ENCODE peak calls at places on chromosome 20, in nine cellular contexts. H, P, E, I, J, V, U, A and L are unnamed samples.

GRCh38 chr20:11777861-11778570 is 139.7 kb upstream of the BTBD3 start:
- DNase-seq in H (no peak), P (no peak), E (no peak), I (no peak), J (no peak), V (no peak), U (no peak), A (no peak), L (no peak)

GRCh38 chr20:45305262-45305661 is 1.4 kb upstream of the RBPJL start:
- DNase-seq in H (no peak), P (no peak), E (no peak), I (no peak), J (no peak), V (no peak), U (no peak), A (no peak), L (no peak)

GRCh38 chr20:24981282-24981681 is 11.3 kb downstream of the APMAP start:
- DNase-seq in H (no peak), P (no peak), E (no peak), I (no peak), J (no peak), V (no peak), U (no peak), A (no peak), L (no peak)

GRCh38 chr20:33925867-33926266 is 67.8 kb upstream of the RALY start:
- DNase-seq in H (no peak), P (no peak), E (no peak), I (no peak), J (no peak), V (no peak), U (no peak), A (no peak), L (no peak)

GRCh38 chr20:38617011-38617829 is 15.6 kb downstream of the ARHGAP40 start:
- DNase-seq in H (no peak), P (peak), E (peak), I (no peak), J (no peak), V (no peak), U (no peak), A (no peak), L (no peak)

GRCh38 chr20:20096421-20096820 is 44.1 kb downstream of the CFAP61 start:
- DNase-seq in H (no peak), P (no peak), E (no peak), I (no peak), J (no peak), V (no peak), U (no peak), A (no peak), L (peak)

GRCh38 chr20:60262967-60263603 is 304.9 kb downstream of the CDH26 start:
- DNase-seq in H (no peak), P (no peak), E (peak), I (peak), J (peak), V (peak), U (no peak), A (peak), L (no peak)

GRCh38 chr20:36642136-36642535 is 3.9 kb downstream of the SLA2 start:
- DNase-seq in H (no peak), P (no peak), E (no peak), I (no peak), J (no peak), V (no peak), U (no peak), A (no peak), L (no peak)

GRCh38 chr20:35901678-35902544 is 52.4 kb downstream of the SCAND1 start:
- DNase-seq in H (no peak), P (peak), E (peak), I (no peak), J (no peak), V (no peak), U (no peak), A (no peak), L (no peak)

GRCh38 chr20:3080939-3081388 is 3.6 kb downstream of the AVP start:
- DNase-seq in H (no peak), P (peak), E (no peak), I (no peak), J (no peak), V (no peak), U (no peak), A (no peak), L (no peak)

GRCh38 chr20:36924167-36925045 is 27.1 kb downstream of the SAMHD1 start:
- DNase-seq in H (no peak), P (no peak), E (no peak), I (no peak), J (no peak), V (no peak), U (no peak), A (no peak), L (no peak)

GRCh38 chr20:52469143-52469542 is 277.6 kb upstream of the ZFP64 start:
- DNase-seq in H (no peak), P (no peak), E (no peak), I (no peak), J (no peak), V (no peak), U (no peak), A (no peak), L (no peak)

GRCh38 chr20:3727333-3728035 is 5.0 kb upstream of the HSPA12B start:
- DNase-seq in H (no peak), P (no peak), E (peak), I (no peak), J (no peak), V (no peak), U (no peak), A (no peak), L (no peak)

GRCh38 chr20:60295214-60295613 is 337.0 kb downstream of the CDH26 start:
- DNase-seq in H (no peak), P (no peak), E (peak), I (no peak), J (no peak), V (no peak), U (no peak), A (no peak), L (no peak)

GRCh38 chr20:2006452-2007381 is 12.9 kb upstream of the PDYN start:
- DNase-seq in H (no peak), P (peak), E (no peak), I (no peak), J (peak), V (peak), U (peak), A (peak), L (no peak)

GRCh38 chr20:41366546-41367392 is at the start of gene EMILIN3:
- DNase-seq in H (no peak), P (no peak), E (no peak), I (no peak), J (no peak), V (no peak), U (no peak), A (peak), L (no peak)

GRCh38 chr20:51752343-51752951 is 15.7 kb downstream of the ATP9A start:
- DNase-seq in H (no peak), P (peak), E (peak), I (no peak), J (no peak), V (no peak), U (no peak), A (no peak), L (no peak)

GRCh38 chr20:25247100-25247665 is 702 bp upstream of the PYGB start:
- DNase-seq in H (peak), P (peak), E (peak), I (peak), J (peak), V (peak), U (no peak), A (peak), L (peak)

GRCh38 chr20:29689411-29690225 is 1567.8 kb upstream of the DEFB115 start:
- DNase-seq in H (no peak), P (no peak), E (no peak), I (no peak), J (no peak), V (no peak), U (no peak), A (no peak), L (no peak)

GRCh38 chr20:23005761-23006160 is 29.4 kb upstream of the SSTR4 start:
- DNase-seq in H (no peak), P (no peak), E (no peak), I (no peak), J (peak), V (no peak), U (no peak), A (no peak), L (no peak)

GRCh38 chr20:32762754-32763201 is 593 bp downstream of the DNMT3B start:
- DNase-seq in H (no peak), P (no peak), E (no peak), I (no peak), J (no peak), V (peak), U (no peak), A (peak), L (no peak)

GRCh38 chr20:62428396-62429160 is 1.2 kb upstream of the RBBP8NL start:
- DNase-seq in H (no peak), P (no peak), E (no peak), I (no peak), J (no peak), V (no peak), U (no peak), A (no peak), L (no peak)

GRCh38 chr20:43925786-43926185 is 11.1 kb downstream of the TOX2 start:
- DNase-seq in H (no peak), P (no peak), E (peak), I (no peak), J (no peak), V (peak), U (peak), A (no peak), L (no peak)

GRCh38 chr20:64109390-64109747 is 2.0 kb upstream of the NPBWR2 start:
- DNase-seq in H (no peak), P (no peak), E (no peak), I (no peak), J (no peak), V (no peak), U (peak), A (no peak), L (no peak)

GRCh38 chr20:11001767-11002540 is 328.2 kb upstream of the JAG1 start:
- DNase-seq in H (no peak), P (peak), E (peak), I (no peak), J (no peak), V (no peak), U (no peak), A (no peak), L (no peak)

GRCh38 chr20:49482173-49482572 is 295 bp downstream of the KCNB1 start:
- DNase-seq in H (no peak), P (no peak), E (no peak), I (no peak), J (no peak), V (no peak), U (no peak), A (peak), L (no peak)

GRCh38 chr20:11041396-11041795 is 367.6 kb upstream of the JAG1 start:
- DNase-seq in H (no peak), P (no peak), E (peak), I (no peak), J (no peak), V (no peak), U (no peak), A (no peak), L (no peak)

GRCh38 chr20:34703573-34704176 is 469 bp upstream of the TP53INP2 start:
- DNase-seq in H (peak), P (no peak), E (no peak), I (no peak), J (no peak), V (peak), U (no peak), A (peak), L (no peak)

GRCh38 chr20:53943522-53944291 is 126.7 kb downstream of the BCAS1 start:
- DNase-seq in H (no peak), P (peak), E (no peak), I (no peak), J (peak), V (peak), U (no peak), A (no peak), L (peak)

GRCh38 chr20:57432874-57433491 is 41.8 kb downstream of the RBM38 start:
- DNase-seq in H (peak), P (no peak), E (peak), I (peak), J (peak), V (peak), U (peak), A (no peak), L (no peak)

GRCh38 chr20:49156481-49156880 is 31.7 kb downstream of the STAU1 start:
- DNase-seq in H (no peak), P (no peak), E (no peak), I (no peak), J (no peak), V (no peak), U (no peak), A (no peak), L (no peak)

GRCh38 chr20:14142171-14142570 is 146.9 kb downstream of the MACROD2 start:
- DNase-seq in H (peak), P (peak), E (peak), I (no peak), J (no peak), V (peak), U (no peak), A (peak), L (peak)

GRCh38 chr20:12098411-12098810 is 180.7 kb downstream of the BTBD3 start:
- DNase-seq in H (no peak), P (no peak), E (no peak), I (no peak), J (no peak), V (no peak), U (no peak), A (no peak), L (no peak)

GRCh38 chr20:50029697-50030428 is 47.1 kb downstream of the SNAI1 start:
- DNase-seq in H (peak), P (peak), E (peak), I (no peak), J (peak), V (no peak), U (no peak), A (no peak), L (no peak)

GRCh38 chr20:25019381-25020155 is 27.0 kb upstream of the APMAP start:
- DNase-seq in H (no peak), P (no peak), E (no peak), I (no peak), J (no peak), V (no peak), U (peak), A (no peak), L (no peak)

GRCh38 chr20:3786126-3786484 is 435 bp downstream of the CENPB start:
- DNase-seq in H (peak), P (peak), E (peak), I (no peak), J (no peak), V (no peak), U (no peak), A (peak), L (peak)